ENCODE peak calls at places on chromosome 11, in seven cellular contexts. U is CD8-positive, alpha-beta memory T cell; D is transverse colon; K is fibroblast of lung; R is KBM-7; C is ELF-1; X is CD8-positive, alpha-beta T cell. F is an unnamed sample.
A peak's percentile ranks its signal among the peaks of the same experiment; 100 is the strongest.

GRCh38 chr11:126362879-126363655 is 7.6 kb downstream of the ST3GAL4 start:
- DNase-seq in U (no peak), D (no peak), K (no peak), R (no peak), C (no peak), X (no peak), F (no peak)

GRCh38 chr11:112050721-112051120 is 23.1 kb downstream of the PIH1D2 start:
- DNase-seq in U (no peak), D (no peak), K (no peak), R (no peak), C (no peak), X (no peak), F (no peak)

GRCh38 chr11:32659672-32660071 is 76.0 kb downstream of the EIF3M start:
- DNase-seq in U (no peak), D (no peak), K (no peak), R (no peak), C (no peak), X (no peak), F (no peak)

GRCh38 chr11:119782673-119783072 is 53.7 kb upstream of the NECTIN1 start:
- DNase-seq in U (no peak), D (no peak), K (no peak), R (no peak), C (peak; percentile 59), X (no peak), F (no peak)

GRCh38 chr11:62680825-62681240 is 2.0 kb upstream of the UBXN1 start:
- DNase-seq in U (no peak), D (peak; percentile 53), K (peak; percentile 89), R (peak; percentile 72), C (peak; percentile 57), X (peak; percentile 30), F (no peak)

GRCh38 chr11:7600205-7600775 is 73.0 kb downstream of the CYB5R2 start:
- DNase-seq in U (no peak), D (peak; percentile 21), K (peak; percentile 75), R (no peak), C (peak; percentile 94), X (no peak), F (no peak)

GRCh38 chr11:6402561-6402981 is 12.3 kb downstream of the SMPD1 start:
- DNase-seq in U (peak; percentile 89), D (peak; percentile 57), K (no peak), R (peak; percentile 85), C (no peak), X (peak; percentile 73), F (peak; percentile 91)

GRCh38 chr11:109978895-109979294 is 114.3 kb upstream of the ZC3H12C start:
- DNase-seq in U (no peak), D (no peak), K (peak; percentile 61), R (no peak), C (no peak), X (no peak), F (no peak)

GRCh38 chr11:128291835-128292234 is 295.5 kb downstream of the ETS1 start:
- DNase-seq in U (peak; percentile 73), D (peak; percentile 65), K (no peak), R (peak; percentile 9), C (no peak), X (peak; percentile 68), F (peak; percentile 50)